ENCODE peak calls at places on chromosomes 12 and 14, in ten cellular contexts. S is CD8-positive, alpha-beta T cell; Y is Panc1; H is colonic mucosa; P is K562; V is A673; Q is pancreas; C is A549; O is fibroblast of villous mesenchyme; L is transverse colon. B is an unnamed sample.

GRCh38 chr12:4274396-4274959 is 916 bp downstream of the CCND2 start:
- DNase-seq in S (no peak), Y (no peak), H (peak), P (peak), V (no peak), Q (peak), C (no peak), O (no peak), L (no peak), B (no peak)

GRCh38 chr14:104137297-104138097 is 890 bp upstream of the KIF26A start:
- DNase-seq in S (peak), Y (no peak), H (peak), P (peak), V (peak), Q (peak), C (peak), O (peak), L (peak), B (peak)

GRCh38 chr14:91315844-91316267 is 71.4 kb upstream of the GPR68 start:
- DNase-seq in S (peak), Y (no peak), H (no peak), P (no peak), V (no peak), Q (no peak), C (no peak), O (no peak), L (peak), B (no peak)

GRCh38 chr14:83280719-83281118 is 1747.1 kb upstream of the SEL1L start:
- DNase-seq in S (no peak), Y (no peak), H (no peak), P (no peak), V (no peak), Q (no peak), C (no peak), O (no peak), L (no peak), B (no peak)

GRCh38 chr14:36513012-36513420 is 7.0 kb downstream of the NKX2-1 start:
- DNase-seq in S (no peak), Y (no peak), H (no peak), P (no peak), V (no peak), Q (no peak), C (no peak), O (no peak), L (no peak), B (no peak)

GRCh38 chr12:52256165-52256935 is 18.1 kb upstream of the KRT86 start:
- DNase-seq in S (no peak), Y (no peak), H (no peak), P (no peak), V (no peak), Q (peak), C (peak), O (no peak), L (no peak), B (no peak)

GRCh38 chr12:13592063-13592942 is 389.1 kb downstream of the GRIN2B start:
- DNase-seq in S (no peak), Y (no peak), H (no peak), P (no peak), V (no peak), Q (no peak), C (no peak), O (no peak), L (no peak), B (no peak)

GRCh38 chr14:98782062-98782461 is 489.9 kb downstream of the BCL11B start:
- DNase-seq in S (no peak), Y (no peak), H (no peak), P (no peak), V (no peak), Q (no peak), C (no peak), O (no peak), L (no peak), B (no peak)

GRCh38 chr14:89767861-89768268 is 186.7 kb downstream of the EFCAB11 start:
- DNase-seq in S (peak), Y (peak), H (peak), P (peak), V (peak), Q (peak), C (no peak), O (peak), L (peak), B (peak)

GRCh38 chr12:7207866-7208612 is 18.6 kb downstream of the PEX5 start:
- DNase-seq in S (no peak), Y (no peak), H (no peak), P (no peak), V (no peak), Q (no peak), C (no peak), O (no peak), L (no peak), B (no peak)

GRCh38 chr12:42291680-42292079 is 34.2 kb downstream of the ZCRB1 start:
- DNase-seq in S (no peak), Y (no peak), H (no peak), P (no peak), V (no peak), Q (no peak), C (no peak), O (no peak), L (no peak), B (no peak)
- TF ChIP-seq CTCF in S (no peak), Y (no peak), H (no peak), P (no peak), V (no peak), Q (no peak), C (no peak), O (no peak), L (no peak), B (no peak)

GRCh38 chr12:78086553-78087362 is 256.1 kb downstream of the NAV3 start:
- DNase-seq in S (no peak), Y (no peak), H (no peak), P (no peak), V (peak), Q (no peak), C (peak), O (no peak), L (no peak), B (no peak)
- TF ChIP-seq CTCF in S (no peak), Y (peak), H (no peak), P (no peak), V (peak), Q (no peak), C (no peak), O (peak), L (no peak), B (peak)

DNA sequence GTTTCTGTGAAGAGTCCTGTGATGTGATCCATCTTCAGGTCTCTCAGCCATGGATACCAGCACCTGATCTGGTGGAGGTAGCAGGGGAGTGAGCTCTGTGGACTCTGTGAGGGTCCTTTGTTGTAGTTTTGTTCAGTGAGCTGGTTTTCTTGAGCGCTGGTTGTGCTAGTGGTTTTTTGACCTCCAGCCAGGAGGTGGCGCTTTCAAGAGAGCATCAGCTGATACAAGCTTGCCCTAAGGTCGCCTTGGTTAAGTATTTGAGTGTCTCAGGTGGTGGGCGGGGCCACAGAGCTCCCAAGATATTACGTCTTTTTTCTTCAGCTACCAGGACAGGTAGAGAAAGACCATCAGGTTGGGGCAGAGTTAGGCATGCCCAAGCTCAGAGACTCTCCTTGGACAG is 139.7 kb downstream of the TTLL5 start:
- DNase-seq in S (no peak), Y (no peak), H (no peak), P (no peak), V (no peak), Q (no peak), C (no peak), O (no peak), L (no peak), B (no peak)
- TF ChIP-seq CTCF in S (no peak), Y (peak), H (no peak), P (no peak), V (peak), Q (no peak), C (no peak), O (no peak), L (no peak), B (no peak)

GRCh38 chr12:115794659-115795081 is 482.8 kb downstream of the MED13L start:
- DNase-seq in S (no peak), Y (no peak), H (peak), P (no peak), V (no peak), Q (no peak), C (no peak), O (no peak), L (peak), B (no peak)
- TF ChIP-seq CTCF in S (no peak), Y (peak), H (no peak), P (no peak), V (no peak), Q (no peak), C (peak), O (no peak), L (no peak), B (no peak)

DNA sequence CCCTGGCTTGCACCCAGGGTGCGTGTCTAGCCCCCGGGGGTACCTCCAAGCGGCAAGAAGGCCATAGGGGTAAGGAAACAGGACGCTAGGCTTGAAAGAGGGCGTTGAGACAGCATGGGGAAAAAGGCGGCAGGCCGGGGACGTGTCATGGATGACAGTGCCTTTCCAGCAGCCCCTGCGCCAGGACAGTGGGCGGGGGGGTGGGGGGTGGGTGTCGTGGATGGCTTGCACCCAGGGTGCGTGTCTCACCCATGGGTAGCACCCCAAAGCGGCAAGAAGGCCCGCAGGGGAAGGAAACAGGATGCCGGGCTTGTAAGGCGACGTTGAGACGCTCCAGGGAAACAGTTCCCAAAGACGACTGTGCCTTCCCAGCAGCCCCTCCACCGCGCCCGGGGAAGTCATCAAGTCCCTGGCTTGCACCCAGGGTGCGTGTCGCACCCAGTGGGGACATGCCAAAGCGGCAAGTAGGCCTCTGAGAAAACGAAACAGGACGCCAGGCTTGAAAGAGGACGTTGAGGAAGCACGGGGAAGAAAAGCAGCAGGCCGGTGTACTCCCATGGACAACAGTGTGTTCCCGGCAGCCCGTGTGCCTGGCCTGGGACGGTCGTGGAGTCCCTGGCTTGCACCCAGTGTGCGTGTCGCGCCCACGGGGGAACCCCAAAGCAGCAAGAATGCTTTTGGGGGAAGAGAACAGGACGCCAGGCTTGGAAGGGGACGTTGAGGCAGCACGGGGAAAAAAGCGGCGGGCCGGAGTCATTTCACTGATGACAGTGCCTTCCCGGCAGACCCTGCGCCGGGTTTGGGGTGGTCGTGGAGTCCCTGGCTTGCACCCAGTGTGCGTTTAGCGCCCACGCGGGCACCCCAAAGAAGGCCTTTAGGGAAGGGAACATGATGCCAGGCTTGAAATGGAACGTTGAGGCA is 163.5 kb upstream of the ALG10B start:
- DNase-seq in S (no peak), Y (no peak), H (peak), P (no peak), V (no peak), Q (no peak), C (no peak), O (no peak), L (no peak), B (no peak)
- TF ChIP-seq CTCF in S (no peak), Y (no peak), H (no peak), P (no peak), V (no peak), Q (no peak), C (no peak), O (no peak), L (no peak), B (no peak)

GRCh38 chr14:100268591-100269207 is 29.8 kb downstream of the YY1 start:
- DNase-seq in S (no peak), Y (no peak), H (peak), P (no peak), V (no peak), Q (no peak), C (no peak), O (peak), L (no peak), B (no peak)

GRCh38 chr14:100267990-100268389 is 29.0 kb downstream of the YY1 start:
- DNase-seq in S (no peak), Y (no peak), H (no peak), P (no peak), V (no peak), Q (no peak), C (no peak), O (no peak), L (no peak), B (no peak)

GRCh38 chr14:100274250-100274649 is 32.0 kb downstream of the SLC25A29 start:
- DNase-seq in S (no peak), Y (no peak), H (no peak), P (no peak), V (no peak), Q (no peak), C (no peak), O (no peak), L (no peak), B (no peak)

GRCh38 chr14:100275214-100275613 is 31.0 kb downstream of the SLC25A29 start:
- DNase-seq in S (no peak), Y (no peak), H (no peak), P (no peak), V (peak), Q (no peak), C (no peak), O (no peak), L (no peak), B (no peak)

GRCh38 chr14:100271247-100271939 is 32.4 kb downstream of the YY1 start:
- DNase-seq in S (peak), Y (no peak), H (peak), P (no peak), V (peak), Q (peak), C (no peak), O (peak), L (peak), B (no peak)
- TF ChIP-seq CTCF in S (peak), Y (peak), H (peak), P (peak), V (peak), Q (peak), C (peak), O (peak), L (peak), B (peak)

B was measured in neural crest cell.